ENCODE peak calls at places on chromosomes 7 and 10, in four cellular contexts. U, H, Y and S are unnamed samples.

GRCh38 chr10:98378722-98379121 is 36.3 kb downstream of the PYROXD2 start:
- DNase-seq in U (no peak), Y (no peak), H (peak), S (no peak)

GRCh38 chr7:129948338-129948737 is 4.4 kb downstream of the UBE2H start:
- DNase-seq in U (no peak), H (no peak), Y (no peak), S (no peak)

GRCh38 chr10:33801705-33802104 is 467.2 kb upstream of the NRP1 start:
- DNase-seq in Y (no peak), H (no peak), U (no peak), S (no peak)

GRCh38 chr7:27064681-27065080 is 31.1 kb downstream of the HOXA1 start:
- DNase-seq in Y (no peak), H (peak), U (no peak), S (no peak)

GRCh38 chr7:31074403-31074802 is 22.3 kb downstream of the ADCYAP1R1 start:
- DNase-seq in U (no peak), Y (no peak), H (no peak), S (no peak)

GRCh38 chr10:73910401-73910763 is 550 bp upstream of the PLAU start:
- DNase-seq in Y (peak), H (no peak), U (no peak), S (no peak)

GRCh38 chr10:90930070-90930837 is 9.4 kb upstream of the ANKRD1 start:
- DNase-seq in U (no peak), Y (no peak), H (peak), S (no peak)

GRCh38 chr7:15402436-15403136 is 159.2 kb downstream of the AGMO start:
- DNase-seq in Y (no peak), H (no peak), U (no peak), S (no peak)

GRCh38 chr10:50416885-50417284 is 165.6 kb upstream of the ASAH2 start:
- DNase-seq in U (no peak), H (peak), Y (no peak), S (no peak)

GRCh38 chr10:7407368-7408002 is 3.3 kb downstream of the SFMBT2 start:
- DNase-seq in U (no peak), Y (no peak), H (peak), S (no peak)

GRCh38 chr7:3495530-3495929 is 194.5 kb downstream of the SDK1 start:
- DNase-seq in U (no peak), Y (no peak), H (no peak), S (no peak)

GRCh38 chr7:4909891-4910290 is 26.4 kb upstream of the RADIL start:
- DNase-seq in H (no peak), Y (no peak), U (no peak), S (no peak)

GRCh38 chr10:3848768-3849643 is 64.0 kb upstream of the KLF6 start:
- DNase-seq in H (peak), Y (no peak), U (no peak), S (no peak)

GRCh38 chr10:35606423-35606822 is 1.3 kb downstream of the GJD4 start:
- DNase-seq in H (peak), U (no peak), Y (no peak), S (no peak)

GRCh38 chr7:97005764-97006145 is 402 bp downstream of the DLX6 start:
- DNase-seq in U (no peak), Y (no peak), H (no peak), S (no peak)